ENCODE peak calls at places on chromosomes 12 and 14, in seven cellular contexts. One of them, this sample, is unnamed.
A peak's percentile ranks its signal among the peaks of the same experiment; 100 is the strongest.

GRCh38 chr14:102591372-102591943 is 991 bp upstream of the RCOR1 start:
- DNase-seq in lower lobe of right lung: peak; percentile 58
- DNase-seq in suprapubic skin: peak; percentile 81
- DNase-seq in spleen: peak; percentile 90
- DNase-seq in kidney: peak; percentile 84
- DNase-seq in tibial artery: peak; percentile 72
- DNase-seq in dorsolateral prefrontal cortex: no peak
- DNase-seq in this sample: peak; percentile 50

GRCh38 chr12:93886533-93887511 is 209.6 kb downstream of the CRADD start:
- DNase-seq in lower lobe of right lung: no peak
- DNase-seq in suprapubic skin: no peak
- DNase-seq in spleen: no peak
- DNase-seq in kidney: no peak
- DNase-seq in tibial artery: no peak
- DNase-seq in dorsolateral prefrontal cortex: no peak
- DNase-seq in this sample: no peak

GRCh38 chr12:41277019-41277770 is 89.1 kb downstream of the PDZRN4 start:
- DNase-seq in lower lobe of right lung: no peak
- DNase-seq in suprapubic skin: no peak
- DNase-seq in spleen: no peak
- DNase-seq in kidney: no peak
- DNase-seq in tibial artery: no peak
- DNase-seq in dorsolateral prefrontal cortex: peak; percentile 24
- DNase-seq in this sample: no peak

GRCh38 chr12:131830335-131831020 is 2.3 kb downstream of the MMP17 start:
- DNase-seq in lower lobe of right lung: peak; percentile 82
- DNase-seq in suprapubic skin: peak; percentile 87
- DNase-seq in spleen: peak; percentile 94
- DNase-seq in kidney: peak; percentile 93
- DNase-seq in tibial artery: peak; percentile 86
- DNase-seq in dorsolateral prefrontal cortex: peak; percentile 85
- DNase-seq in this sample: peak; percentile 95

GRCh38 chr12:115611477-115611876 is 666.0 kb downstream of the MED13L start:
- DNase-seq in lower lobe of right lung: no peak
- DNase-seq in suprapubic skin: no peak
- DNase-seq in spleen: no peak
- DNase-seq in kidney: no peak
- DNase-seq in tibial artery: no peak
- DNase-seq in dorsolateral prefrontal cortex: no peak
- DNase-seq in this sample: no peak

GRCh38 chr14:22976620-22977433 is 5.5 kb downstream of the AJUBA start:
- DNase-seq in lower lobe of right lung: no peak
- DNase-seq in suprapubic skin: peak; percentile 20
- DNase-seq in spleen: no peak
- DNase-seq in kidney: no peak
- DNase-seq in tibial artery: no peak
- DNase-seq in dorsolateral prefrontal cortex: no peak
- DNase-seq in this sample: no peak

GRCh38 chr14:91058017-91058675 is 2.3 kb downstream of the RPS6KA5 start:
- DNase-seq in lower lobe of right lung: no peak
- DNase-seq in suprapubic skin: no peak
- DNase-seq in spleen: no peak
- DNase-seq in kidney: no peak
- DNase-seq in tibial artery: no peak
- DNase-seq in dorsolateral prefrontal cortex: no peak
- DNase-seq in this sample: no peak

GRCh38 chr12:122080149-122081107 is 1.9 kb downstream of the MLXIP start:
- DNase-seq in lower lobe of right lung: peak; percentile 72
- DNase-seq in suprapubic skin: peak; percentile 89
- DNase-seq in spleen: peak; percentile 81
- DNase-seq in kidney: peak; percentile 76
- DNase-seq in tibial artery: peak; percentile 90
- DNase-seq in dorsolateral prefrontal cortex: no peak
- DNase-seq in this sample: peak; percentile 82

GRCh38 chr12:12693111-12693671 is 2.8 kb downstream of the GPR19 start:
- DNase-seq in lower lobe of right lung: no peak
- DNase-seq in suprapubic skin: no peak
- DNase-seq in spleen: no peak
- DNase-seq in kidney: no peak
- DNase-seq in tibial artery: no peak
- DNase-seq in dorsolateral prefrontal cortex: no peak
- DNase-seq in this sample: no peak

GRCh38 chr14:68653754-68654153 is 139.1 kb downstream of the ZFP36L1 start:
- DNase-seq in lower lobe of right lung: no peak
- DNase-seq in suprapubic skin: no peak
- DNase-seq in spleen: no peak
- DNase-seq in kidney: no peak
- DNase-seq in tibial artery: peak; percentile 48
- DNase-seq in dorsolateral prefrontal cortex: no peak
- DNase-seq in this sample: no peak

GRCh38 chr14:51041117-51041531 is 53.8 kb downstream of the TRIM9 start:
- DNase-seq in lower lobe of right lung: no peak
- DNase-seq in suprapubic skin: no peak
- DNase-seq in spleen: no peak
- DNase-seq in kidney: no peak
- DNase-seq in tibial artery: no peak
- DNase-seq in dorsolateral prefrontal cortex: no peak
- DNase-seq in this sample: no peak

GRCh38 chr12:96198970-96199369 is 4.8 kb downstream of the ELK3 start:
- DNase-seq in lower lobe of right lung: no peak
- DNase-seq in suprapubic skin: no peak
- DNase-seq in spleen: no peak
- DNase-seq in kidney: no peak
- DNase-seq in tibial artery: no peak
- DNase-seq in dorsolateral prefrontal cortex: no peak
- DNase-seq in this sample: no peak

GRCh38 chr14:85453401-85453800 is 76.5 kb upstream of the FLRT2 start:
- DNase-seq in lower lobe of right lung: no peak
- DNase-seq in suprapubic skin: no peak
- DNase-seq in spleen: no peak
- DNase-seq in kidney: no peak
- DNase-seq in tibial artery: no peak
- DNase-seq in dorsolateral prefrontal cortex: no peak
- DNase-seq in this sample: no peak

GRCh38 chr12:30691122-30691879 is 4.4 kb downstream of the IPO8 start:
- DNase-seq in lower lobe of right lung: no peak
- DNase-seq in suprapubic skin: no peak
- DNase-seq in spleen: no peak
- DNase-seq in kidney: no peak
- DNase-seq in tibial artery: no peak
- DNase-seq in dorsolateral prefrontal cortex: no peak
- DNase-seq in this sample: no peak

GRCh38 chr14:85454183-85454813 is 75.6 kb upstream of the FLRT2 start:
- DNase-seq in lower lobe of right lung: no peak
- DNase-seq in suprapubic skin: no peak
- DNase-seq in spleen: no peak
- DNase-seq in kidney: no peak
- DNase-seq in tibial artery: no peak
- DNase-seq in dorsolateral prefrontal cortex: no peak
- DNase-seq in this sample: no peak

GRCh38 chr14:101972126-101972785 is 7.9 kb downstream of the DYNC1H1 start:
- DNase-seq in lower lobe of right lung: peak; percentile 79
- DNase-seq in suprapubic skin: peak; percentile 93
- DNase-seq in spleen: no peak
- DNase-seq in kidney: no peak
- DNase-seq in tibial artery: peak; percentile 91
- DNase-seq in dorsolateral prefrontal cortex: peak; percentile 80
- DNase-seq in this sample: peak; percentile 84

GRCh38 chr12:27575780-27576154 is 51.8 kb downstream of the PPFIBP1 start:
- DNase-seq in lower lobe of right lung: no peak
- DNase-seq in suprapubic skin: no peak
- DNase-seq in spleen: no peak
- DNase-seq in kidney: no peak
- DNase-seq in tibial artery: no peak
- DNase-seq in dorsolateral prefrontal cortex: no peak
- DNase-seq in this sample: no peak

DNA sequence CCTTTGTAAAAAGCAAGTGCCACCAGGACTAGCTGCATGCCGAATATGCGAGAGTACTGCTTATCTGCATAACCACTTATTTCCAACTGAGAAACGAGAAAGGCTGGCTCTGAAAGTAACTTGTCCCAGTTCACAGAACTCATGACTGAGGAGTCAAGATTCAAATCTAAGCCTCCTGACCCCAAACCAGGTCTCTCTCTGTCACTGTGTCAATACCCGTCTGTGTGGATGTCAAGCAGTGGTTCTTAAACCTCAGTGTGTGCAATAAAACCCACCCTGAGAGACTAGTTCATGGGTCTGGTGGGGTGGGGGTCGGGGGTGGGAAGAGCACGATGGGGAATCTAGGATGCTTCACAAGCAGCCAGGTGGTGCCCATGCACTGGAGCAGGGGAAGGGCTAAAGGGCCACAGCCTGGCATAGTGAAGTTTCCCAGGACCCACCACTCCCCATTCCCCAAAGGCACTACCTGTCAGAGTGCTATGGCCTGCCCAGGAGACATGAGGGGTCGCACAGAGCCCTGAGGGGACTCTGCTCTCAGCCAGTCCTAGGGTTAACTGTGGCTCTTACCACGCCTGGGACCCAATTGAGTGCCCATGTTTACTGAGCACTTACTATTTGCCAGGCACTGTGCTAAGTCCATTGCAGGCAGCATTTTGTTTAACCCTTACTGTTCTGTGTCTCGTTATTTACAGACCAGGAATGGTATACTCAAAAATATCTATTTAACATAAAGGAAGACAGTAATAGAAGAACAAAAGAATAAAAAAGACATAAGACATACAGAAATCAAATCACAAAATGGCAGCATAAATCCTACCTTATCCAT is 33.4 kb upstream of the PNMA1 start:
- DNase-seq in lower lobe of right lung: no peak
- DNase-seq in suprapubic skin: no peak
- DNase-seq in spleen: peak; percentile 42
- DNase-seq in kidney: no peak
- DNase-seq in tibial artery: no peak
- DNase-seq in dorsolateral prefrontal cortex: no peak
- DNase-seq in this sample: no peak
- H3K27ac ChIP-seq in lower lobe of right lung: no peak overlapping the region
- H3K27ac ChIP-seq in suprapubic skin: peak overlapping the region; percentile 85
- H3K27ac ChIP-seq in spleen: peak overlapping the region; percentile 87
- H3K27ac ChIP-seq in kidney: no peak overlapping the region
- H3K27ac ChIP-seq in tibial artery: peak overlapping the region; percentile 96
- H3K27ac ChIP-seq in dorsolateral prefrontal cortex: no peak overlapping the region
- H3K27ac ChIP-seq in this sample: no peak overlapping the region

DNA sequence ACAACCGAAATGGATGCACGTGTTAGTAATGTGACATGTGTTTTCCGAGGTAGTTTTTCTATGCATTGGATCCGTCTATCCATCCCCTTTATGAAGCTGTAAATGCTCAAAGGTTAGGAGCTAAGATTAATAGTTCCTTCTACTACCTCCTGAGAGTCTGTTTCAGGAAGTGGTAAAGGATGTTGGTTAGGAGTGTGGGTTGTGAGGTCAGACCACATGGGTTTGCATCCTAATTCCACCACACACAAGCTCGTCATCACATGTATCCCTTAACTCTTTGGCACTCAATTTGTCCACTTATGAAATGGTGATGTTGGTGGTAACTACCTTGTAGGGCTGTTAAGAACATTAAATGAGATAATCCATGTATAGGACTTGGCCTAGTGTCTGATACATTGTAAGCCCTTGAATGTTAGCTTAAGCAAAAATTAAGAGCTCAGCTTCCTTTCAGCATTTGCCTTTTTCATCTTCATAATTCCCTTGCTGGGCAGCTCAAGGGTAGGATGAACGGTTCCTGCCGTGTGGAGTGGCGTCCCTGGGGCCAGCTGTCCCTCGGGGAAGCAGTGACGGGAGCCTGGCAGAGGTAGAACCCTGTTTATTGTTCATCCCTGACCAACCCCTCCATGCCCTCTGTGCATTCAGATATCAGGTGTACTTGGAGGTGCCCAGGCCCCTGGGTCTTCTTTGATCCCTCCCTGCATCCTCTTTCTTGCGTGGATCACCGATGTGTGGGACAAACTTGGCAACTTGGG is 52.3 kb downstream of the TSPAN9 start:
- DNase-seq in lower lobe of right lung: no peak
- DNase-seq in suprapubic skin: no peak
- DNase-seq in spleen: no peak
- DNase-seq in kidney: no peak
- DNase-seq in tibial artery: no peak
- DNase-seq in dorsolateral prefrontal cortex: no peak
- DNase-seq in this sample: no peak
- H3K27ac ChIP-seq in lower lobe of right lung: no peak overlapping the region
- H3K27ac ChIP-seq in suprapubic skin: no peak overlapping the region
- H3K27ac ChIP-seq in spleen: peak overlapping the region; percentile 31
- H3K27ac ChIP-seq in kidney: peak overlapping the region; percentile 80
- H3K27ac ChIP-seq in tibial artery: peak overlapping the region; percentile 38
- H3K27ac ChIP-seq in dorsolateral prefrontal cortex: no peak overlapping the region
- H3K27ac ChIP-seq in this sample: no peak overlapping the region

GRCh38 chr14:75446447-75446846 is 18.6 kb downstream of the JDP2 start:
- DNase-seq in lower lobe of right lung: no peak
- DNase-seq in suprapubic skin: no peak
- DNase-seq in spleen: no peak
- DNase-seq in kidney: no peak
- DNase-seq in tibial artery: no peak
- DNase-seq in dorsolateral prefrontal cortex: no peak
- DNase-seq in this sample: no peak

GRCh38 chr14:75448209-75448608 is 20.4 kb downstream of the JDP2 start:
- DNase-seq in lower lobe of right lung: no peak
- DNase-seq in suprapubic skin: no peak
- DNase-seq in spleen: no peak
- DNase-seq in kidney: no peak
- DNase-seq in tibial artery: no peak
- DNase-seq in dorsolateral prefrontal cortex: no peak
- DNase-seq in this sample: no peak

GRCh38 chr14:75452324-75452723 is 24.5 kb downstream of the JDP2 start:
- DNase-seq in lower lobe of right lung: no peak
- DNase-seq in suprapubic skin: no peak
- DNase-seq in spleen: no peak
- DNase-seq in kidney: no peak
- DNase-seq in tibial artery: no peak
- DNase-seq in dorsolateral prefrontal cortex: peak; percentile 26
- DNase-seq in this sample: no peak

GRCh38 chr14:75450381-75451276 is 22.8 kb downstream of the JDP2 start:
- DNase-seq in lower lobe of right lung: peak; percentile 62
- DNase-seq in suprapubic skin: peak; percentile 86
- DNase-seq in spleen: no peak
- DNase-seq in kidney: peak; percentile 91
- DNase-seq in tibial artery: no peak
- DNase-seq in dorsolateral prefrontal cortex: peak; percentile 42
- DNase-seq in this sample: no peak

DNA sequence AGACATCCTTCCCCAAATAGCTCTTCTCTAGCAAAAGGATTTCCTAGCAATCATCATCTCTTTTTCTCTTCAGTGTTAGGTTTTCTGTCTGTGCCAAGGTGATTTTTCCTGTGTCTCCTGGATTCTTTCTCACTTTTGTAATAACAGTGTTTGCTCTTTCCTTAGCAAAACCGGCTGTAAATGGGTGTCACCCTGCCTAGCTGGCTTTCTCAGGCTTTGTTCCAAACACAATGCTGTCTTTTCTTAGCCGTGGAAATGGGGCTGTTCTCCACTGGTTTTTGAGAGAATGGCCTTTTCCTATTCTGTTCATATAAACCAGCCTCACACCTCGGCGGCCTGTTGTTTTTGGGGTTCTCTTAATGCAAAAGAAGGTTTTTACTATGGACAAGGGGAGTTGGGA is 21.9 kb downstream of the JDP2 start:
- DNase-seq in lower lobe of right lung: no peak
- DNase-seq in suprapubic skin: no peak
- DNase-seq in spleen: no peak
- DNase-seq in kidney: no peak
- DNase-seq in tibial artery: no peak
- DNase-seq in dorsolateral prefrontal cortex: peak; percentile 22
- DNase-seq in this sample: no peak
- H3K27ac ChIP-seq in lower lobe of right lung: peak overlapping the region; percentile 24
- H3K27ac ChIP-seq in suprapubic skin: peak overlapping the region; percentile 73
- H3K27ac ChIP-seq in spleen: peak overlapping the region; percentile 87
- H3K27ac ChIP-seq in kidney: peak overlapping the region; percentile 53
- H3K27ac ChIP-seq in tibial artery: peak overlapping the region; percentile 27
- H3K27ac ChIP-seq in dorsolateral prefrontal cortex: no peak overlapping the region
- H3K27ac ChIP-seq in this sample: no peak overlapping the region

GRCh38 chr14:99791476-99792283 is 1.5 kb upstream of the EML1 start:
- DNase-seq in lower lobe of right lung: no peak
- DNase-seq in suprapubic skin: no peak
- DNase-seq in spleen: no peak
- DNase-seq in kidney: no peak
- DNase-seq in tibial artery: no peak
- DNase-seq in dorsolateral prefrontal cortex: no peak
- DNase-seq in this sample: no peak
- H3K27ac ChIP-seq in lower lobe of right lung: peak overlapping the region; percentile 22
- H3K27ac ChIP-seq in suprapubic skin: no peak overlapping the region
- H3K27ac ChIP-seq in spleen: no peak overlapping the region
- H3K27ac ChIP-seq in kidney: no peak overlapping the region
- H3K27ac ChIP-seq in tibial artery: peak overlapping the region; percentile 82
- H3K27ac ChIP-seq in dorsolateral prefrontal cortex: no peak overlapping the region
- H3K27ac ChIP-seq in this sample: no peak overlapping the region